ENCODE peak calls at places on chromosomes 6 and 20, in four cellular contexts. One of them, this sample, is unnamed.

GRCh38 chr6:15523679-15524630 is 138.9 kb downstream of the DTNBP1 start:
- DNase-seq in osteoblast: no peak
- DNase-seq in HCT116: no peak
- DNase-seq in Caco-2: no peak
- DNase-seq in this sample: no peak

GRCh38 chr6:132733814-132734213 is 20.0 kb upstream of the VNN1 start:
- DNase-seq in osteoblast: no peak
- DNase-seq in HCT116: no peak
- DNase-seq in Caco-2: no peak
- DNase-seq in this sample: no peak

GRCh38 chr6:4446982-4447381 is 311.6 kb upstream of the ECI2 start:
- DNase-seq in Caco-2: no peak
- DNase-seq in HCT116: no peak
- DNase-seq in osteoblast: no peak
- DNase-seq in this sample: peak; percentile 43

GRCh38 chr6:158686791-158687381 is 37.0 kb downstream of the SYTL3 start:
- DNase-seq in osteoblast: no peak
- DNase-seq in HCT116: no peak
- DNase-seq in Caco-2: no peak
- DNase-seq in this sample: no peak

GRCh38 chr6:122789862-122790739 is 1.0 kb downstream of the SMPDL3A start:
- DNase-seq in osteoblast: peak; percentile 75
- DNase-seq in Caco-2: peak; percentile 33
- DNase-seq in HCT116: no peak
- DNase-seq in this sample: peak; percentile 56

GRCh38 chr20:19908586-19908985 is 108.6 kb upstream of the NAA20 start:
- DNase-seq in HCT116: no peak
- DNase-seq in osteoblast: no peak
- DNase-seq in Caco-2: no peak
- DNase-seq in this sample: no peak

GRCh38 chr6:158008894-158009891 is 27.5 kb downstream of the SYNJ2 start:
- DNase-seq in HCT116: no peak
- DNase-seq in Caco-2: no peak
- DNase-seq in osteoblast: peak; percentile 76
- DNase-seq in this sample: peak; percentile 46

GRCh38 chr6:6025736-6026135 is 19.0 kb upstream of the NRN1 start:
- DNase-seq in HCT116: no peak
- DNase-seq in osteoblast: no peak
- DNase-seq in Caco-2: no peak
- DNase-seq in this sample: no peak

GRCh38 chr20:17614176-17614811 is 44.4 kb downstream of the DSTN start:
- DNase-seq in Caco-2: no peak
- DNase-seq in HCT116: no peak
- DNase-seq in osteoblast: peak; percentile 71
- DNase-seq in this sample: peak; percentile 23

GRCh38 chr20:53621482-53622246 is 28.0 kb upstream of the ZNF217 start:
- DNase-seq in Caco-2: peak; percentile 47
- DNase-seq in osteoblast: peak; percentile 74
- DNase-seq in HCT116: peak; percentile 90
- DNase-seq in this sample: peak; percentile 59

GRCh38 chr6:31945507-31946369 is at the start of gene CFB:
- DNase-seq in Caco-2: peak; percentile 88
- DNase-seq in HCT116: no peak
- DNase-seq in osteoblast: peak; percentile 97
- DNase-seq in this sample: peak; percentile 70

GRCh38 chr6:134397674-134398073 is 79.8 kb upstream of the SGK1 start:
- DNase-seq in Caco-2: no peak
- DNase-seq in osteoblast: no peak
- DNase-seq in HCT116: no peak
- DNase-seq in this sample: no peak

DNA sequence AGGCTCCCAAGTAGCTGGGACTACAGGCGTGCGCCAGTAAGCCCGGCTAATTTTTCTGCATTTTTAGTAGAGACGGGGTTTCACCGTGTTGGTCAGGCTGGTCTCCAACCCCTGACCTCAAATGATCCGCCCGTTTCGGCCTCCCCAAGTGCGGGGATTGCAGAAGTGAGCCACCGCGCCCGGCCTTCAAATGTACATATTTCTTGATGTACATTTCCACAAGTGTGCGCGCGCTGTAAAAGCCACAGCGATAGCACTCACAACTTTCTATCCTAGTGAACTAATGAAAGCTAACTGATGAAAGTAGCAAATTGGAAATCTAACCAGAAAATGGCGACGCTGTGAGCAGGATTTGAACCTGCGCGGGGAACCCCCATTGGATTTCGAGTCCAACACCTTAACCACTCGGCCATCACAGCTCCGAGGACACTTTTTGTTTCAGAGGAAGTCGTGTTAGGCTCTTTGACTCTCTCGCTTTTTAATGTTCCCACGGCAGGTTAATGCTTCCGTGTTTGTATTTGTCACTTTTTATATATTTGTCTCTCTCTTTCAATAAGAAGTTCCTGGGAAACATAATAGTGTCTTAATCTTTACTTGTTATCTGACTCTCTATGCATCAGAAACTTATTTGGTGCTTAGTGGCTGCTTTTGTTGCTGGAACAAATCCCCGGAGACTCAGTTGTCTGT is 199.4 kb upstream of the ZNF184 start:
- DNase-seq in Caco-2: peak; percentile 79
- DNase-seq in osteoblast: peak; percentile 52
- DNase-seq in HCT116: peak; percentile 90
- DNase-seq in this sample: peak; percentile 73
- H3K4me3 ChIP-seq in Caco-2: peak overlapping the region; percentile 18
- H3K4me3 ChIP-seq in osteoblast: peak overlapping the region; percentile 34
- H3K4me3 ChIP-seq in HCT116: peak overlapping the region; percentile 51
- H3K4me3 ChIP-seq in this sample: peak overlapping the region; percentile 8

DNA sequence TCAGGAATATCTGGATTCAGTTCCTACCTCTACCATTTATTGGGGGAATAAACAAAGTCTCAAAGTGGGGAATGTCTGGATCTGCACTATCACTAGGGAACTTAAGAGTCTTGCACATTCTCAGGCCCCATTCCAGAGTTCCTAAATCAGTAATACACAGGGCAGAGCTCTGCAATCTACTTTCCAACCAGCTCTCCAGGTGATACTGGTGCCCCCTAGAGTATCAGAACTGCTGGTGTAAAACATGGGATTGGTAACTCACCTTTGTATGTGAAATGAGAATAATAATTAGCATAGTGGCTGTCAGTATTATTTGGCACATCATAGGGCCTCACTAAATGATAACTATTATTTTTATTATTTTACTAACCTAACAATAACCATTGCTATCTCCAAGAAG is 278.8 kb upstream of the IMPG1 start:
- DNase-seq in Caco-2: peak; percentile 35
- DNase-seq in HCT116: peak; percentile 34
- DNase-seq in osteoblast: no peak
- DNase-seq in this sample: no peak
- TF ChIP-seq CTCF in Caco-2: peak; percentile 39
- TF ChIP-seq CTCF in HCT116: peak; percentile 73
- TF ChIP-seq CTCF in osteoblast: no peak
- TF ChIP-seq CTCF in this sample: no peak

GRCh38 chr6:167152858-167153257 is 4.9 kb downstream of the GPR31 start:
- DNase-seq in HCT116: no peak
- DNase-seq in Caco-2: no peak
- DNase-seq in osteoblast: no peak
- DNase-seq in this sample: no peak

GRCh38 chr6:167154895-167155294 is 2.9 kb downstream of the GPR31 start:
- DNase-seq in HCT116: no peak
- DNase-seq in Caco-2: no peak
- DNase-seq in osteoblast: no peak
- DNase-seq in this sample: no peak

GRCh38 chr6:167151648-167152047 is 6.1 kb downstream of the GPR31 start:
- DNase-seq in HCT116: no peak
- DNase-seq in Caco-2: no peak
- DNase-seq in osteoblast: no peak
- DNase-seq in this sample: no peak

GRCh38 chr6:167154291-167154690 is 3.5 kb downstream of the GPR31 start:
- DNase-seq in osteoblast: no peak
- DNase-seq in HCT116: no peak
- DNase-seq in Caco-2: no peak
- DNase-seq in this sample: no peak

DNA sequence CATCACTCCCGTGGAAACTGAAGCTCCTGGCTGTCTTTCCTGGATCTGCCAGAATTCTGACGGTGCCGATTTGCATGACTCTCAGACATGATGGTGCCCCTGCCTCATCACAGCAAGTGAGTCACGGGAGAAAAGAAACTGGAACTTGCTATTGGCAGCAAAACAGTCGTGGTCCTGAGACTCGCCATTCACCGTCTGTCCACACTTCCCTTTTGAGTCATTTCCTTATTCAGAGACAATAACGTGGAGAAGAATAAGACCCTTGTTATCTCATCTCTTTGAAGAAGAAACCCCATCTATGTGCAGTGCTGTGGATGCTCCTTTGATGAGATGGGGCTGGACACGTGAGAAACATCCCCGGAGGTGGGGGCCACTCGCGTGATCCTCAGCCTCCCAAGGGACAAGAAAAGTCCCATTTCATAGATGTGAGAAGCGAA is 4.2 kb downstream of the GPR31 start:
- DNase-seq in Caco-2: no peak
- DNase-seq in HCT116: no peak
- DNase-seq in osteoblast: peak; percentile 85
- DNase-seq in this sample: peak; percentile 54
- H3K4me3 ChIP-seq in Caco-2: no peak overlapping the region
- H3K4me3 ChIP-seq in HCT116: no peak overlapping the region
- H3K4me3 ChIP-seq in osteoblast: peak overlapping the region; percentile 38
- H3K4me3 ChIP-seq in this sample: peak overlapping the region; percentile 12

GRCh38 chr6:82270791-82271392 is 23.3 kb upstream of the IBTK start:
- DNase-seq in osteoblast: no peak
- DNase-seq in Caco-2: no peak
- DNase-seq in HCT116: peak; percentile 24
- DNase-seq in this sample: peak; percentile 50
- TF ChIP-seq CTCF in osteoblast: peak; percentile 62
- TF ChIP-seq CTCF in Caco-2: peak; percentile 71
- TF ChIP-seq CTCF in HCT116: peak; percentile 43
- TF ChIP-seq CTCF in this sample: peak; percentile 51

This sample was measured in astrocyte of the spinal cord.